ENCODE peak calls at places on chromosome 13, in five cellular contexts. A is H9, Z is adrenal gland, C is T-helper 17 cell, I is astrocyte. K is an unnamed sample. For H3K9me3, the result is how much of the 10 kb centered on the place peaks cover.

GRCh38 chr13:24392972-24393371 is 83.6 kb downstream of the C1QTNF9 start:
- DNase-seq in A (no peak), Z (no peak), C (no peak), I (no peak), K (no peak)

GRCh38 chr13:84607614-84608013 is 725.3 kb upstream of the SLITRK1 start:
- DNase-seq in A (no peak), Z (peak), C (no peak), I (peak), K (no peak)

GRCh38 chr13:99689955-99690354 is 188.7 kb downstream of the TM9SF2 start:
- DNase-seq in A (peak), Z (no peak), C (no peak), I (no peak), K (no peak)

GRCh38 chr13:67792151-67792665 is 562.1 kb upstream of the PCDH9 start:
- DNase-seq in A (no peak), Z (no peak), C (no peak), I (no peak), K (no peak)

GRCh38 chr13:108266316-108266936 is 3.1 kb upstream of the TNFSF13B start:
- DNase-seq in A (no peak), Z (no peak), C (no peak), I (no peak), K (no peak)

GRCh38 chr13:91778123-91778522 is 379.7 kb downstream of the GPC5 start:
- DNase-seq in A (no peak), Z (no peak), C (no peak), I (no peak), K (no peak)

GRCh38 chr13:76809369-76809768 is 76.8 kb downstream of the KCTD12 start:
- DNase-seq in A (no peak), Z (no peak), C (no peak), I (no peak), K (no peak)

GRCh38 chr13:32284927-32285632 is 30.1 kb downstream of the ZAR1L start:
- DNase-seq in A (no peak), Z (peak), C (no peak), I (peak), K (no peak)

GRCh38 chr13:100314132-100314910 is 225.4 kb downstream of the PCCA start:
- DNase-seq in A (no peak), Z (no peak), C (no peak), I (no peak), K (no peak)

GRCh38 chr13:111587249-111587648 is 266.8 kb downstream of the TEX29 start:
- DNase-seq in A (peak), Z (no peak), C (no peak), I (no peak), K (no peak)

GRCh38 chr13:85985791-85986190 is 186.6 kb upstream of the SLITRK6 start:
- DNase-seq in A (no peak), Z (no peak), C (no peak), I (peak), K (no peak)

GRCh38 chr13:48318014-48318713 is 14.6 kb downstream of the RB1 start:
- DNase-seq in A (no peak), Z (no peak), C (no peak), I (no peak), K (no peak)

GRCh38 chr13:48318714-48319457 is 15.3 kb downstream of the RB1 start:
- DNase-seq in A (no peak), Z (no peak), C (no peak), I (no peak), K (no peak)

GRCh38 chr13:48315981-48316380 is 12.4 kb downstream of the RB1 start:
- DNase-seq in A (no peak), Z (no peak), C (no peak), I (no peak), K (no peak)

GRCh38 chr13:48316826-48317510 is 13.4 kb downstream of the RB1 start:
- DNase-seq in A (no peak), Z (no peak), C (no peak), I (no peak), K (no peak)

DNA sequence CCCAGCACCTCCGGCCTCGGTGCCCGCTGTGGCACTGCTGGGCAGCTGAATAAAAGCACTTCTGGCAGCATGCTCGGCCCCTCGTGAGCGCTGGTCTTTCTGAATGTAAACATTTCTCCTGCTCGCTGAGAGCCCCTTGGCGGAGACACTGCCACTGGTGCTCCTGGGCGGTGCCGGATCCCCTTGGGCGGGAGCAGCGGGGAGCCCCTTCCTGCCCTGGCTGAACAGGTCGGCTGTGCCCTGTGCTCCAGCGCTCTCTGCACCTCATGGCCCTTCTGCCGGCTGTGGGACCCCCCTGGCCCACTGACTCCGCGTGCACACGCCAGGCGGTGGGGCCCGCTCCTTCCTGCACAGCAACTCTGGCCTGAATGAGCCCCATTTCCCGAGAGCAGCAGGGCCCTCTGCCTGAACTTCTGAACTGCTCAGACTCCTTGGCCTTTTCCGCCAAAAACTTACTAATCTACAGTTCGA is 14.0 kb downstream of the RB1 start:
- DNase-seq in A (no peak), Z (no peak), C (no peak), I (no peak), K (no peak)
- H3K9me3 ChIP-seq in A (under half), Z (under half), C (under half), I (under half), K (under half)

GRCh38 chr13:113378825-113379224 is 14.9 kb upstream of the GRTP1 start:
- DNase-seq in A (no peak), Z (no peak), C (no peak), I (no peak), K (no peak)

GRCh38 chr13:113387396-113387795 is 23.5 kb upstream of the GRTP1 start:
- DNase-seq in A (no peak), Z (no peak), C (no peak), I (no peak), K (no peak)

DNA sequence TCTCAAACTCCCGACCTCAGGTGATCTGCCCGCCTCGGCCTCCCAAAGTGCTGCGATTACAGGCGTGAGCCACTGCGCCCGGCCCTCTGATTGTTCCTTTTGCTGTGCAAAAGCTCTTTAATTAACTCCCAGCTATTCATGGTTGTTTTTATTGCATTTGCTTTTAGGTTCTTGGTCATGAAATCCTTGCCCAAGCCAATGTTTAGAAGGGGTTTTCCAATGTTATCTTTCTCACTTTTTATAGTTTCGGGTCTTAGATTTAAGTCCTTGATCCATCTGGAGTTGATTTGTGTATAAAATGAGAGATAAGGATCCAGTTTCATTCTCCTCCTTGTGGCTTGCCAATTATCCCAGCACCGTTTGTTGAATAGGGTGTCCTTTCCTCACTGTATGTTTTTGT is 19.2 kb upstream of the GRTP1 start:
- DNase-seq in A (no peak), Z (no peak), C (no peak), I (no peak), K (no peak)
- H3K9me3 ChIP-seq in A (under half), Z (under half), C (under half), I (under half), K (under half)

DNA sequence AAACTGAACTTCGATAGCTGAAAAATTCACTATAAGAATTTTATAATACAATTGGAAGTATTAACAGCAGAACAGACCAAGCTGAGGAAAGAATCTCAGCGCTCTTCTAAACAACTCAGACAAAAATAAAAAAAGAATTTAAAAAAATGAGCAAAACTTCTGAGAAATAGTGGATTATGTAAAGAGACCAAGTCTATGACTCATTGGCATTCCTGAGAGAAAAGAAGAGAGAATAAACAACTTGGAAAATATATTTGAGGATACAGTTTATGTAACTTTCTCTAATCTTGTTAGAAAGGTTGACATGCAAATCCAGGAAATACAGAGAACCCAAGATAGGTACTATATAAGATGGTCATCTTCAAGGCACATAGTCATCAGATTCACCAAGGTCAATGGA is 25.4 kb downstream of the SLC25A15 start:
- DNase-seq in A (no peak), Z (no peak), C (no peak), I (no peak), K (no peak)
- H3K9me3 ChIP-seq in A (under half), Z (under half), C (under half), I (under half), K (under half)

DNA sequence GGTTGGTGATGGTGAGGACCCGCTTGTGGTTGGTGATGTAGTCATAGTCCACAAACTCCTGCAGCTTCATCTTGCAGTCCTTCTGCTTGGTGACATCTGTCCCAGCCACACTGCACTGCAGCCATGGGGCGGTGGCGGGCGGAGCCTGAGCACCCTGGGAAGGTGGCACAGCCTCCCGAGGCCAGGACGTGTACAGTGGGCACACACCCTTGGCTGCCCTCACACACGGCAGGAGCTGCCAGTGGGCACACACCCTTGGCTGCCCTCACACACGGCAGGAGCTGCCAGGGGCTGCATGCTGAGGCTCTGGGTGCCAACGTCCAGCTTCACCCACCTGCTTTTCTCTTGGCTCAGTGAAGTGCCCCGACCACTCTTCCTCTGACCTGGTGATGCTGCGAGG is 128.7 kb downstream of the TUBA3C start:
- DNase-seq in A (no peak), Z (no peak), C (no peak), I (no peak), K (no peak)
- H3K9me3 ChIP-seq in A (half or more), Z (under half), C (under half), I (under half), K (under half)

GRCh38 chr13:64074989-64075474 is 2659.4 kb upstream of the PCDH20 start:
- DNase-seq in A (no peak), Z (no peak), C (no peak), I (no peak), K (no peak)
- H3K9me3 ChIP-seq in A (under half), Z (under half), C (under half), I (under half), K (under half)

K was measured in BE2C.